ENCODE peak calls at places on chromosome 18, in six cellular contexts. U is GM12865, R is HL-60, L is lower lobe of right lung, V is mammary epithelial cell, K is lung. Q is an unnamed sample.

GRCh38 chr18:11761553-11761952 is 72.5 kb downstream of the GNAL start:
- DNase-seq in R (no peak), V (no peak), K (no peak), U (peak; percentile 6), L (no peak), Q (no peak)

GRCh38 chr18:77271720-77272481 is 22.3 kb downstream of the GALR1 start:
- DNase-seq in K (no peak), V (no peak), R (no peak), U (no peak), L (no peak), Q (no peak)

GRCh38 chr18:28690836-28691835 is 514.2 kb upstream of the CDH2 start:
- DNase-seq in V (no peak), R (no peak), L (no peak), K (no peak), U (no peak), Q (no peak)

GRCh38 chr18:7521226-7521856 is 45.8 kb upstream of the PTPRM start:
- DNase-seq in L (no peak), V (no peak), U (no peak), K (no peak), R (no peak), Q (no peak)

GRCh38 chr18:2971741-2972552 is 41.0 kb downstream of the LPIN2 start:
- DNase-seq in R (peak; percentile 80), U (peak; percentile 93), K (no peak), L (peak; percentile 81), V (no peak), Q (peak; percentile 41)

GRCh38 chr18:39596216-39596615 is 2030.6 kb upstream of the CELF4 start:
- DNase-seq in V (no peak), K (no peak), R (no peak), U (no peak), L (no peak), Q (no peak)

GRCh38 chr18:37019157-37019571 is 190.2 kb downstream of the KIAA1328 start:
- DNase-seq in R (no peak), L (no peak), U (peak; percentile 10), V (peak; percentile 62), K (no peak), Q (no peak)

GRCh38 chr18:48121752-48122151 is 191.3 kb upstream of the SMAD2 start:
- DNase-seq in U (no peak), V (no peak), L (no peak), R (no peak), K (no peak), Q (no peak)

GRCh38 chr18:70600225-70600925 is 311.5 kb downstream of the SOCS6 start:
- DNase-seq in K (no peak), R (no peak), L (no peak), V (no peak), U (no peak), Q (no peak)

GRCh38 chr18:26919656-26920055 is 54.1 kb upstream of the AQP4 start:
- DNase-seq in R (no peak), L (no peak), U (no peak), V (peak; percentile 38), K (peak; percentile 45), Q (no peak)

GRCh38 chr18:12441475-12442035 is 33.8 kb downstream of the PRELID3A start:
- DNase-seq in R (no peak), L (no peak), U (no peak), K (no peak), V (no peak), Q (no peak)

GRCh38 chr18:26865557-26865956 is at the start of gene AQP4:
- DNase-seq in V (no peak), K (peak; percentile 77), U (no peak), L (peak; percentile 76), R (no peak), Q (no peak)

GRCh38 chr18:38575648-38576047 is 1010.0 kb upstream of the CELF4 start:
- DNase-seq in U (peak; percentile 32), R (no peak), K (no peak), V (no peak), L (no peak), Q (no peak)

GRCh38 chr18:63208676-63209075 is 110.9 kb downstream of the BCL2 start:
- DNase-seq in U (no peak), R (no peak), V (no peak), L (no peak), K (no peak), Q (no peak)

GRCh38 chr18:63206433-63207153 is 113.0 kb downstream of the BCL2 start:
- DNase-seq in L (no peak), U (no peak), R (no peak), V (no peak), K (no peak), Q (no peak)

GRCh38 chr18:63207154-63207790 is 112.3 kb downstream of the BCL2 start:
- DNase-seq in R (no peak), K (no peak), U (peak; percentile 69), L (no peak), V (no peak), Q (no peak)

GRCh38 chr18:63205791-63206252 is 113.7 kb downstream of the BCL2 start:
- DNase-seq in K (no peak), U (peak; percentile 30), L (no peak), V (no peak), R (no peak), Q (no peak)

GRCh38 chr18:63207825-63208224 is 111.7 kb downstream of the BCL2 start:
- DNase-seq in U (no peak), V (no peak), K (no peak), R (no peak), L (no peak), Q (no peak)
- H3K4me3 ChIP-seq in U (peak overlapping the region; percentile 51), V (no peak overlapping the region), K (no peak overlapping the region), R (no peak overlapping the region), L (no peak overlapping the region), Q (no peak overlapping the region)

DNA sequence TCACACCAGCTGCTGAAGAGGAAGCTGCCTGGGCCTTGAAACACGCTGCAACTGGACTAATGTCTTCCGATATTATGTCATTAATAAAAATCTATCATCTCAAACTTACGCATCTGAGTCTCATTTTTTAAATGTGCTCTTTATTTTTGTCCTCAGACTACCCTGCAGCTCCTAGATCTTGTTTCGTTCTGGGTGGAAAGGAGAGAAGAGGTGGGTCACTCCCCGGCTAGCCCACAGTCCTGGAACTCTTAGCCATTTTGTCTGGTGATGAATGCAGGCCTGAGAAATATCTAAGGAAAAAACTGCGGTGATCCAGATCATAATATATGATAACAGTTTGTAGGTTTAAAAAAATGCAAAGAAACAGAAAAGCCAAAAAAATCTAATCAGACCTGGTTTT is 73.3 kb downstream of the TXNL1 start:
- DNase-seq in R (no peak), L (no peak), U (no peak), V (no peak), K (no peak), Q (no peak)
- H3K4me3 ChIP-seq in R (no peak overlapping the region), L (no peak overlapping the region), U (no peak overlapping the region), V (no peak overlapping the region), K (no peak overlapping the region), Q (no peak overlapping the region)

DNA sequence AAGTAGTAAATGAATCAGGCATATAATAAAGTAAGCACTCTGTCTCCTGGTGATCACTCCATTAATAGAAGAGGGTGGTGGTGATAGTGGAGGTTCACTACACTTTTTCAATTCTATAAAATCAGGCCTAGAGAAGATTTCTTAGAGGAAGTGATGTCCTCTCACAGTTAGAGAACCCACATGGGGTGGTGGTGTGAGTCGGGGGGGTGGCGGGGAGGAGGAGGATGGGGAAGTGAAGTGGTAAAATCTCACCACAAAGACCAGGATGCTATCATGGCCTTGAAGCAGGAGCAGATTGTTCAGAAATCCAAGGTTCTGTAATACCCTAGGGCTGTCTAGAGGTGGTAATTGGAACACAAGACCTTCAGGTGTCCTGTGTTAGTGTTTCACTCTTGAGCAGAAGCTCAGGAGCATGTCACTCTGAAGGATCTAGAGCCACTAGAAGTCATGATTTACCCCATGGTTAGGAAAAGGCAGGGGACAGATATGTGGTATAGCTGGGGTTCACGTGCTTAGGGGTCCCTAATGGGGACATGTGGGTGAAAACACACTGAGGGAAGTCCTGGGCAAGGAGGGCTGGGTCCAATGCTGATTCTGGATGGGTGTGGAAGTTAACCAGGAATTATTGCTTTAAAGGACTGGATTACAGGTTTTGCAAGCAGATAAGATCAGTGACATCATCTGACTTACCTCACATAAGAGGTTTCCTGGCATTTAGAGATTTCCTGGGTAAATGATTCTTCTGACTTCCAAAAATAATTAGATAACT is 31.0 kb downstream of the RNF125 start:
- DNase-seq in K (peak; percentile 38), R (peak; percentile 96), L (peak; percentile 70), V (peak; percentile 66), U (peak; percentile 47), Q (no peak)
- H3K4me3 ChIP-seq in K (no peak overlapping the region), R (no peak overlapping the region), L (no peak overlapping the region), V (no peak overlapping the region), U (no peak overlapping the region), Q (no peak overlapping the region)

DNA sequence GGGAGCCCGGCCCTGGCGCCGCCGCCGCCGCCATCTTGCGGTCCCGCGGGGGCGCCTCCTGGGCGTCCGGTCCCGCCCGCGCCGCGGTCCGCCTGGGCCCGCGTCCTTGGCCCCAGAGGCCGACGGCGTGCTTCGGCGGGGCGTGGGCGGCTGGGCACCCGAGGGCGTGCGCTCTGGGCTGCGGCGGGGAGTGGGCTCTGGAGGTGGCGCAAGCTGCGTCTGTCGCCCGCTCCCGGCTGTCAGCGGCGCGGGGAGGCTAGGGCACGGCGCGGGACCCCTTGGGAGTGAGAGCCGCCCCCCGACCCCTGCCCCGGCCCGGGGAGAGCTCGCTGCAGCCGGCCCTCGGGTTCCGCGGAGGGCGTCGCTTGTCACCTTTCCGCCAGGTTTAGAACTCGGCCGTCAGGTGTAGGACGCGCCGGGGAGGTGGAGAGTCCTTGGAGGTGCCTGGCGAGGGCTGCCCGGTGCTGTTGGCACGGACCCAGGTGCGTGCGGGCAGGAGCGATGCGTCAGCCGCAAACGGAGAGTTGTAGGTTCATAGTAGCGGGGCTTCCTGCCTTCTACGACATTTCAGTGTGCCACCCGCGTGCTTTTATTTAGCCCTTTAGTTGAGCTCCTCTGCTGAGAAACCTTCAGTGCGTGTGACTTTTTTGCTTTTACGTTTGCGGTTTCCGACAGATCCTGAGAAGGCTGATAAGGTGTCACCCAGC is 921 bp downstream of the VAPA start:
- DNase-seq in V (peak; percentile 85), R (peak; percentile 85), K (peak; percentile 84), L (peak; percentile 89), U (peak; percentile 78), Q (peak; percentile 29)
- H3K4me3 ChIP-seq in V (peak overlapping the region; percentile 94), R (peak overlapping the region; percentile 75), K (peak overlapping the region; percentile 93), L (peak overlapping the region; percentile 90), U (peak overlapping the region; percentile 88), Q (peak overlapping the region; percentile 97)

GRCh38 chr18:6487027-6487426 is 72.3 kb upstream of the L3MBTL4 start:
- DNase-seq in K (no peak), U (no peak), R (no peak), V (no peak), L (no peak), Q (no peak)
- H3K4me3 ChIP-seq in K (no peak overlapping the region), U (no peak overlapping the region), R (no peak overlapping the region), V (no peak overlapping the region), L (no peak overlapping the region), Q (no peak overlapping the region)